ENCODE peak calls at places on chromosomes 11 and 22, in ten cellular contexts. A, O, T, Q, W, G, I, Y, J and V are unnamed samples.

GRCh38 chr11:131645237-131645636 is 274.8 kb downstream of the NTM start:
- DNase-seq in J (no peak), W (no peak), A (no peak), O (no peak), Q (no peak), G (no peak), I (no peak), Y (no peak), T (no peak), V (no peak)

GRCh38 chr11:2342981-2343380 is 34.1 kb upstream of the CD81 start:
- DNase-seq in I (no peak), Q (no peak), J (no peak), Y (no peak), O (no peak), W (no peak), T (no peak), A (no peak), G (no peak), V (no peak)

GRCh38 chr11:117175104-117175503 is 3.4 kb upstream of the SIDT2 start:
- DNase-seq in Q (no peak), T (no peak), I (no peak), W (no peak), Y (no peak), A (no peak), O (no peak), J (peak; percentile 7), G (no peak), V (no peak)

GRCh38 chr11:133953571-133953970 is 3.2 kb downstream of the IGSF9B start:
- DNase-seq in I (no peak), Y (no peak), W (no peak), T (no peak), J (no peak), Q (no peak), G (no peak), A (no peak), O (no peak), V (no peak)

GRCh38 chr11:75797796-75798195 is 17.2 kb upstream of the UVRAG start:
- DNase-seq in Q (no peak), W (no peak), J (no peak), A (no peak), G (no peak), O (no peak), Y (no peak), T (no peak), I (no peak), V (no peak)

GRCh38 chr11:75470681-75471080 is 37.7 kb upstream of the KLHL35 start:
- DNase-seq in T (no peak), J (no peak), W (no peak), G (peak; percentile 2), Q (no peak), O (no peak), Y (no peak), I (no peak), A (no peak), V (no peak)

GRCh38 chr11:1797391-1798125 is 33.8 kb upstream of the CTSD start:
- DNase-seq in J (no peak), T (no peak), I (no peak), Y (no peak), A (no peak), Q (no peak), W (no peak), O (no peak), G (no peak), V (no peak)

GRCh38 chr22:25829808-25830777 is 88.1 kb downstream of the MYO18B start:
- DNase-seq in I (no peak), Y (no peak), W (no peak), J (no peak), Q (no peak), A (no peak), O (no peak), G (no peak), T (no peak), V (no peak)

GRCh38 chr11:19537803-19538453 is 174.7 kb upstream of the NAV2 start:
- DNase-seq in A (no peak), Y (no peak), Q (no peak), O (no peak), J (no peak), W (no peak), I (no peak), T (no peak), G (no peak), V (no peak)

DNA sequence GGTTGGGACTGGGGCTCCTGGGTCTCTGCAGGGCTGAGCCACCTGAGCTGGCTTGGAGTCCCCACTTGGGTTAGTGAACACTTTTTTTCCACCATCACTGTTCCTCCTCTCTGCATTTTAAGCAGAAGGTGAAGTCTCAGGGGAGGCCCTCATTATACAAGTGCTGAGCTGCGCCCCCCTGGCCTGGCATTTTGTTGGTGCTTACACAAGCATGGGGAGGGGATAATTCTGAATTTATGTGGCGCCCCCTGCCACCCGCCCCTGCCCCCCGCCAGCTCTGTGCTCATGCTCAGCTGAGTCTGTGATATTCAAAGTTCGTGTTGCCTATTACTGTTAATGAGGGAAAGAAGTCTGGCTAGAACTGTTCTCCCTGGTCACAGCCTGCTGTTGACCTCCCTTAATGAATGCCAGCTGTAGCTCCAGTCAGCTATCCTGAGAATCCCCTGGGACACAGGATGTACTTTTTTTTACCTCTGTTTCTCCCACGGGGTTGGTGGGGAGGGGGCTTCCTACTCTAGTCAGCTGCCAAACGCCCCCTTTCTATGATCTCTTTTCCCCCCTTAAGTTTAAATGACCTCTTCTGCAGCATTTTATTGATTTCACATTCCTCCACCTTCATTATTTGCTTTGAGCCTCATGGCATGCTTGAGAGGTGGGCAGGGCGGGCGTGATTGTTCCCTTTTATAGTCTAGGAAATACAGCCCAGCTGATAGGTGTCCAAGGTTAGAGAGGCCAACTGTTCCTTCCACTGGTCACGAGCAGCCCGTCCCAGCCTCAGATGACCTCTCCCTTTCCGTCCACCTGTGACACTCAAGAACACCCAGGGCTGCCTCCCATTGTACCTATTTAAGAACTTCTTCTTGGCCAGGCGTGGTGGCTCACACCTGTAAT is 12.2 kb downstream of the USP2 start:
- DNase-seq in J (peak; percentile 17), I (no peak), W (no peak), A (no peak), Q (no peak), G (no peak), Y (no peak), T (peak; percentile 72), O (no peak), V (peak; percentile 48)
- H3K4me1 ChIP-seq in J (peaks cover 59% of the 10 kb centered on the region), I (peaks cover 10% of the 10 kb centered on the region), W (peaks cover 13% of the 10 kb centered on the region), A (peaks cover 44% of the 10 kb centered on the region), Q (no peaks in the 10 kb centered on the region), G (peaks cover 40% of the 10 kb centered on the region), Y (peaks cover 38% of the 10 kb centered on the region), T (peaks cover 54% of the 10 kb centered on the region), O (peaks cover 18% of the 10 kb centered on the region), V (peaks cover 62% of the 10 kb centered on the region)

GRCh38 chr11:70141490-70142014 is 61.5 kb upstream of the FADD start:
- DNase-seq in G (no peak), T (no peak), W (no peak), J (no peak), Y (no peak), Q (no peak), O (no peak), I (no peak), A (no peak), V (no peak)
- H3K4me3 ChIP-seq in G (no peak overlapping the region), T (no peak overlapping the region), W (no peak overlapping the region), J (no peak overlapping the region), Y (no peak overlapping the region), Q (no peak overlapping the region), O (no peak overlapping the region), I (no peak overlapping the region), A (no peak overlapping the region), V (no peak overlapping the region)

DNA sequence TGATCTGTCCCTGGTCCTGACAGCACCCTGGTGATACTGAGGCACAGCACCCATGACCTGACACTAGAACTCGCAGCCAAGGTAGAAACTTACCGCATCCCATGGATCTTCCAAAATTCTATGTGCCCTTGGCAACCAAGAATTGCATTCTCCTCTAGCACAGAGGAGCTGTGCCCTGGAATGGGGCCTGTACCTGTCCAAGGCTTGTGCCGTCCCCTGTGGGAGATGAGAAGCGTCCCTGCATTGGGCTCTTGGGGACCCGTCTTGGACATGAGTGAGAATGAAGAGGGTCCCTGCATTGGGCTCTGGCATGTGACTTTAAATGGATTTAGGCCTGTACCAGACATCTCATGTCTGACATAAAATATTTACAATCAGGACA is 67.1 kb downstream of the GGTLC2 start:
- DNase-seq in J (no peak), Y (no peak), W (no peak), O (no peak), I (no peak), G (no peak), A (no peak), T (no peak), Q (no peak), V (no peak)
- H3K4me1 ChIP-seq in J (no peaks in the 10 kb centered on the region), Y (no peaks in the 10 kb centered on the region), W (no peaks in the 10 kb centered on the region), O (no peaks in the 10 kb centered on the region), I (no peaks in the 10 kb centered on the region), G (no peaks in the 10 kb centered on the region), A (peaks cover 18% of the 10 kb centered on the region), T (no peaks in the 10 kb centered on the region), Q (no peaks in the 10 kb centered on the region), V (peaks cover 18% of the 10 kb centered on the region)

DNA sequence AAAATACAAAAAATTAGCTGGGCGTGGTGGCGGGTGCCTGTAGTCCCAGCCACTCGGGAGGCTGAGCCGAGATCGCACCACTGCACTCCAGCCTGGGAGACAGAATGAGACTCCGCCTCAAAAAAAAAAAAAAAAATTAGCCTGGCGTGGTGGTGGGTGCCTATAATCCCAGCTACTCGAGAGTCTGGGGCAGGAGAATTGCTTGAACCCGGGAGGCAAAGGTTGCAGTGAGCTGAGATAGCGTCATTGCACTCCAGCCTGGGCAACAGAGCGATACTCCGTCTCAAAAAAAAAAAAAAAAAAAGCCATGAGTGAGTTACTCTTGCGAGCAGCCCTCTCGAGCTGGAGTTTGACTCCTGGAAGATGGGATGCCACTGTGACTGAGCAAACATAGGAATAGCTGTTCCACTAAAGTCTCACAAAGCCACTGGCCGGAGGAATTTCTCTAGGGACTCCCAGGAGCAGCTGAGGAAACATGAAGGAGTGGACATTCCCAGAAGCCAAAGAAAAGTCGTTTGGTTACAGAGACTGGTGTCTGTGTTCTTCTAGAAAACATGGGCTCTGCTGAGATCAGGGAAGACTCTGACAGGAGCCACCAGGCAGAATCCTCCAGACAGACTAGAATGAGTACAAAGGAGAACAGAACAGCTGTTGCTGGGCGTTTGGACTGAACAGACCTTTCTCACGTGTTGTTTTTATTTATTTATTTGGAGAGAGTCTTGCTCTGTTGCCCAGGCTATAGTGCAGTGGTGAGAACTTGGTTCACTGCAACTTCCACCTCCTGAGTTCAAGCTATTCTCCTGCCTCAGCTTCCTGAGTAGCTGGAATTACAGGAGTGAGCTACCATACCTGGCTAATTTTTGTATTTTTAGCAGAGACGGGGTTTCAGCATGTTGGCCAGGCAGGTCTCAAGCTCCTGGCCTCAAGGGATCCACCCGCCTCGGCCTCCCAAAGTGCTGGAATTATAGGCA is 32.4 kb upstream of the MYH9 start:
- DNase-seq in T (no peak), J (no peak), Y (no peak), I (no peak), A (no peak), Q (no peak), O (no peak), G (no peak), W (no peak), V (peak; percentile 52)
- H3K4me3 ChIP-seq in T (no peak overlapping the region), J (no peak overlapping the region), Y (no peak overlapping the region), I (no peak overlapping the region), A (no peak overlapping the region), Q (no peak overlapping the region), O (no peak overlapping the region), G (peak overlapping the region; percentile 26), W (no peak overlapping the region), V (no peak overlapping the region)

GRCh38 chr11:84675631-84676030 is 951.5 kb downstream of the DLG2 start:
- DNase-seq in A (no peak), Y (no peak), G (no peak), J (no peak), O (no peak), T (no peak), I (no peak), W (no peak), Q (no peak), V (no peak)
- H3K4me1 ChIP-seq in A (no peaks in the 10 kb centered on the region), Y (no peaks in the 10 kb centered on the region), G (no peaks in the 10 kb centered on the region), J (no peaks in the 10 kb centered on the region), O (no peaks in the 10 kb centered on the region), T (peaks cover 11% of the 10 kb centered on the region), I (no peaks in the 10 kb centered on the region), W (no peaks in the 10 kb centered on the region), Q (no peaks in the 10 kb centered on the region), V (no peaks in the 10 kb centered on the region)